ENCODE peak calls at places on chromosomes 2 and 18, in four cellular contexts. I is GM23338, O is hepatocyte, H is AG04449. L is an unnamed sample.

GRCh38 chr2:29228276-29228675 is 113.1 kb downstream of the CLIP4 start:
- DNase-seq in I (no peak), O (no peak), H (no peak), L (peak)

GRCh38 chr2:43001787-43002468 is 209.5 kb upstream of the HAAO start:
- DNase-seq in I (no peak), O (no peak), H (no peak), L (no peak)

GRCh38 chr18:54734059-54734458 is 94.2 kb upstream of the RAB27B start:
- DNase-seq in I (no peak), O (peak), H (peak), L (peak)

GRCh38 chr18:64115906-64116305 is 33.0 kb downstream of the LINC00305 start:
- DNase-seq in I (no peak), O (peak), H (no peak), L (no peak)

GRCh38 chr2:156385242-156385641 is 50.9 kb upstream of the GPD2 start:
- DNase-seq in I (no peak), O (no peak), H (no peak), L (no peak)

GRCh38 chr2:154193246-154193645 is 321.5 kb downstream of the GALNT13 start:
- DNase-seq in I (no peak), O (no peak), H (no peak), L (peak)

GRCh38 chr2:136434251-136434715 is 316.3 kb upstream of the CXCR4 start:
- DNase-seq in I (no peak), O (peak), H (no peak), L (no peak)

GRCh38 chr18:3472681-3473544 is 22.9 kb downstream of the TGIF1 start:
- DNase-seq in I (no peak), O (no peak), H (no peak), L (no peak)

GRCh38 chr2:235494716-235495372 is 1.0 kb downstream of the AGAP1 start:
- DNase-seq in I (peak), O (peak), H (no peak), L (peak)

GRCh38 chr2:172098650-172099471 is 3.8 kb downstream of the DLX2 start:
- DNase-seq in I (peak), O (peak), H (no peak), L (peak)
- H3K4me3 ChIP-seq in I (peak), O (peak), H (peak), L (peak)

GRCh38 chr18:70333757-70334156 is 44.9 kb downstream of the SOCS6 start:
- DNase-seq in I (no peak), O (peak), H (peak), L (peak)

GRCh38 chr18:70332694-70333093 is 43.8 kb downstream of the SOCS6 start:
- DNase-seq in I (no peak), O (no peak), H (peak), L (peak)

GRCh38 chr18:70334728-70335329 is 46.0 kb downstream of the SOCS6 start:
- DNase-seq in I (no peak), O (no peak), H (no peak), L (peak)

GRCh38 chr18:70333316-70333715 is 44.5 kb downstream of the SOCS6 start:
- DNase-seq in I (no peak), O (no peak), H (no peak), L (no peak)

DNA sequence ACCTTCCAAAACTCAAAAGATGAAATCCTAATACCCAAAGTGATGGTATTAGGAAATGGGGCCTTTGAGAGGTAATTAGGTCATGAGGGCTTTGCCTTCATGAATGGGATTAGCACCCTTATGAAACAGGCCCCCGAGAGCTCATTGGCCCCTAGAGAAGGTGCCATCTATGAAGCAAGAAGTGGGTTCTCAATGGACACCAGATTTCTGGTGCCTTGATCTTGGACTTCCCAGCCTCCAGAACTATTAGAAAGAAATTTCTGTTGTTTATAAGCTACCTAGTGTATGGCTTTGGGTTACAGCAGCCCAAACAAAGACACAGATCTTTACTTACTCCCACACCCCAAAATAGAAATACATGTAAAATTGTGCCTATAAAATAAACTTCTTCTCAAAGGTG is 45.4 kb downstream of the SOCS6 start:
- DNase-seq in I (no peak), O (no peak), H (no peak), L (no peak)
- H3K4me3 ChIP-seq in I (no peak), O (no peak), H (no peak), L (no peak)

DNA sequence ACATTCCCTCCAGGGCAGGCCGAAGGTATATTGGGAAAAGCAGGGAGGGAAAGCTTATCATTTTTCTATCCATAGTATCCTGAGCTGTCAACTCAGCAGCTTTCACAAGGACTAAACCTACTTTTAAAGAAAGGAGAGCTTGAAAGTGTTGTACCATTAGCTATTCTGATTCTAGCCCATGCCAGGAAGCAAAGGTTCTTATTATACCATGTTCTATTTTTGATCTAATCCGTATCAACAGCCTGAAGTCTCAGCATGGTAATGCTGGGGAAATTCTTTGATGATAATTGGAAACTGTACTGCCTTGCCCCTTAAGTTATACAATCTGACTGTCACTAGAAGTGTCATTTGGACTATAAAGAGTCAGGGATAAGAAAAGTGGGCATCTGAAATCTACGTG is 193.3 kb downstream of the IKZF2 start:
- DNase-seq in I (no peak), O (no peak), H (no peak), L (no peak)
- H3K4me3 ChIP-seq in I (no peak), O (no peak), H (no peak), L (no peak)

GRCh38 chr2:127698553-127699355 is 2.5 kb upstream of the SFT2D3 start:
- DNase-seq in I (no peak), O (no peak), H (no peak), L (no peak)

GRCh38 chr2:127694986-127695385 is 6.3 kb upstream of the SFT2D3 start:
- DNase-seq in I (no peak), O (no peak), H (no peak), L (peak)

GRCh38 chr2:127700527-127701192 is 637 bp upstream of the SFT2D3 start:
- DNase-seq in I (peak), O (peak), H (no peak), L (no peak)

GRCh38 chr2:127697482-127698180 is 3.7 kb upstream of the SFT2D3 start:
- DNase-seq in I (no peak), O (no peak), H (no peak), L (no peak)

GRCh38 chr2:127695491-127696472 is 5.5 kb upstream of the SFT2D3 start:
- DNase-seq in I (peak), O (peak), H (no peak), L (peak)
- H3K4me3 ChIP-seq in I (peak), O (no peak), H (peak), L (no peak)

DNA sequence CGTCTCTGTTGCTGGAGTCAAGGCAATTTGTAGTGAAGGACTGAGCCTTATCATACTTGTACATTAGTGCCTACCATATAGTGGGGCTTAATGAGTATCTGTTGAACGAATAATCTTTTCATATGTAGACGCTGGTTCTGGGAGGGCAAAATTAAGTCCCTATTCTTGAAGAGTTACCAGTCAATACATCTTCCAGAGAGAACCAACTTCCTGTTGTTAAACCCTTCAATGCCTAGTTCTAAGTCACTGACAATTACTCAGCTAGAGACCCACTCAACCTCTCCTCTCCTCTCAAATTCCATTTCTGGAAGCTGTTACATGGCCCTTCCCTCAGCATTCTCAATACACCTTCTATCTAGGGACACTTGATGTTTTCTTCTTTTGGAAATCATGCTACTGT is 1.1 kb upstream of the MOB4 start:
- DNase-seq in I (peak), O (no peak), H (no peak), L (peak)
- H3K4me3 ChIP-seq in I (peak), O (no peak), H (peak), L (peak)